ENCODE peak calls at places on chromosomes 4 and X, in eight cellular contexts. Q is GM06990, L is left cardiac atrium, S is mesendoderm, Z is AG08396, A is hippocampal formation, X is tibial nerve, H is NCI-H524 treated with DMSO at 0.1 percent for 48 hours. W is an unnamed sample.

GRCh38 chr4:76896048-76896447 is 1.9 kb downstream of the SOWAHB start:
- DNase-seq in H (no peak), A (no peak), Q (no peak), S (no peak), X (no peak), L (no peak), Z (no peak), W (no peak)

GRCh38 chr4:1872918-1873269 is 1.7 kb downstream of the NSD2 start:
- DNase-seq in Z (peak), H (no peak), Q (peak), A (no peak), L (no peak), S (no peak), X (no peak), W (peak)

GRCh38 chrX:72060196-72060974 is 71.3 kb downstream of the RTL5 start:
- DNase-seq in L (no peak), Q (no peak), X (no peak), H (peak), A (peak), S (peak), Z (no peak), W (no peak)

GRCh38 chrX:23902419-23902818 is 5.3 kb downstream of the APOO start:
- DNase-seq in Q (no peak), A (peak), X (no peak), L (no peak), Z (peak), H (no peak), S (peak), W (no peak)

GRCh38 chrX:63922221-63922620 is 137.2 kb upstream of the ARHGEF9 start:
- DNase-seq in X (no peak), L (no peak), A (no peak), S (no peak), Z (peak), H (no peak), Q (no peak), W (no peak)

GRCh38 chr4:180057891-180058643 is 2185.1 kb upstream of the TENM3 start:
- DNase-seq in H (no peak), L (no peak), S (peak), A (no peak), X (no peak), Q (peak), Z (peak), W (peak)

GRCh38 chr4:139676913-139677585 is 11.4 kb downstream of the MGST2 start:
- DNase-seq in A (no peak), L (no peak), Z (no peak), H (no peak), X (no peak), S (peak), Q (no peak), W (no peak)

GRCh38 chrX:122245175-122245574 is 938.9 kb upstream of the GRIA3 start:
- DNase-seq in Z (no peak), X (no peak), Q (no peak), H (no peak), A (no peak), S (no peak), L (no peak), W (no peak)

GRCh38 chrX:78048036-78048435 is 56.0 kb upstream of the PGK1 start:
- DNase-seq in S (no peak), Q (no peak), A (no peak), X (no peak), H (no peak), L (no peak), Z (no peak), W (no peak)

GRCh38 chr4:986949-987688 is at the start of gene IDUA:
- DNase-seq in H (no peak), Z (peak), L (peak), S (peak), Q (peak), A (peak), X (peak), W (peak)

GRCh38 chr4:41939016-41939623 is 3.9 kb downstream of the TMEM33 start:
- DNase-seq in Q (no peak), S (peak), A (no peak), H (no peak), Z (no peak), X (no peak), L (no peak), W (no peak)

GRCh38 chr4:56619160-56619559 is 61.9 kb downstream of the HOPX start:
- DNase-seq in H (peak), X (no peak), L (no peak), S (no peak), A (no peak), Z (no peak), Q (peak), W (no peak)

GRCh38 chr4:40976343-40976742 is 226.6 kb downstream of the NSUN7 start:
- DNase-seq in A (peak), Z (peak), L (no peak), Q (no peak), H (no peak), X (no peak), S (peak), W (peak)

GRCh38 chr4:99979872-99980271 is 29.8 kb upstream of the H2AZ1 start:
- DNase-seq in S (no peak), L (no peak), H (no peak), A (no peak), Q (no peak), Z (no peak), X (no peak), W (no peak)

GRCh38 chr4:6892190-6892908 is 17.3 kb upstream of the TBC1D14 start:
- DNase-seq in L (peak), S (peak), Z (peak), Q (no peak), A (no peak), H (no peak), X (peak), W (peak)

GRCh38 chr4:23135792-23136645 is 443.3 kb downstream of the GBA3 start:
- DNase-seq in Q (no peak), L (no peak), A (peak), H (no peak), Z (peak), S (peak), X (no peak), W (peak)

GRCh38 chrX:117982702-117983392 is 133.8 kb downstream of the KLHL13 start:
- DNase-seq in X (no peak), S (no peak), Z (no peak), L (no peak), Q (no peak), A (no peak), H (no peak), W (no peak)

GRCh38 chr4:181528570-181529184 is 714.5 kb upstream of the TENM3 start:
- DNase-seq in Z (peak), L (peak), X (no peak), A (peak), Q (no peak), H (no peak), S (peak), W (peak)

GRCh38 chr4:61805979-61806378 is 605.9 kb downstream of the ADGRL3 start:
- DNase-seq in H (no peak), X (no peak), A (no peak), S (no peak), Z (no peak), L (no peak), Q (no peak), W (peak)

GRCh38 chr4:77653162-77653758 is 47.6 kb downstream of the CXCL13 start:
- DNase-seq in X (no peak), Z (no peak), H (no peak), Q (no peak), L (no peak), A (no peak), S (no peak), W (no peak)

GRCh38 chrX:12894074-12894691 is 12.2 kb upstream of the TLR8 start:
- DNase-seq in Z (peak), S (peak), H (no peak), L (peak), Q (no peak), A (no peak), X (no peak), W (peak)

GRCh38 chr4:95204267-95204835 is 344.4 kb downstream of the UNC5C start:
- DNase-seq in Z (no peak), Q (no peak), L (no peak), X (no peak), S (peak), A (no peak), H (no peak), W (no peak)

GRCh38 chr4:153341575-153342090 is 2.9 kb upstream of the MND1 start:
- DNase-seq in X (no peak), S (peak), H (no peak), A (no peak), L (no peak), Z (peak), Q (peak), W (peak)

GRCh38 chrX:129647588-129648410 is 7.0 kb downstream of the APLN start:
- DNase-seq in H (no peak), Q (no peak), L (no peak), S (no peak), X (no peak), Z (no peak), A (no peak), W (no peak)

GRCh38 chr4:74451214-74451661 is 6.3 kb downstream of the AREG start:
- DNase-seq in Z (peak), X (no peak), S (peak), L (no peak), H (no peak), A (no peak), Q (no peak), W (peak)

GRCh38 chr4:47469951-47470350 is 6.4 kb upstream of the COMMD8 start:
- DNase-seq in Q (no peak), L (no peak), H (no peak), A (no peak), S (no peak), Z (peak), X (no peak), W (no peak)

GRCh38 chrX:85516131-85516530 is 136.7 kb upstream of the POF1B start:
- DNase-seq in H (no peak), X (no peak), L (no peak), S (no peak), A (no peak), Q (no peak), Z (no peak), W (no peak)

GRCh38 chr4:890036-890695 is 42.0 kb downstream of the GAK start:
- DNase-seq in Z (no peak), S (no peak), H (no peak), Q (no peak), L (no peak), X (no peak), A (no peak), W (no peak)

GRCh38 chrX:55489315-55490009 is at the start of gene USP51:
- DNase-seq in H (no peak), S (peak), A (peak), Q (peak), Z (peak), L (peak), X (peak), W (peak)

GRCh38 chr4:183478123-183478522 is 26.7 kb upstream of the ING2 start:
- DNase-seq in A (no peak), H (no peak), Z (no peak), X (no peak), Q (no peak), L (no peak), S (no peak), W (no peak)

GRCh38 chr4:150237110-150237852 is 159.0 kb downstream of the DCLK2 start:
- DNase-seq in X (no peak), S (no peak), A (no peak), Q (no peak), L (no peak), Z (peak), H (no peak), W (peak)

GRCh38 chr4:7135389-7135746 is 57.0 kb upstream of the SORCS2 start:
- DNase-seq in S (no peak), X (peak), L (no peak), Z (no peak), H (no peak), Q (no peak), A (no peak), W (peak)

GRCh38 chr4:142405021-142405991 is 440.8 kb downstream of the INPP4B start:
- DNase-seq in Z (peak), L (peak), H (no peak), Q (peak), X (peak), A (peak), S (peak), W (peak)

GRCh38 chr4:152946460-152946859 is 10.3 kb downstream of the FHDC1 start:
- DNase-seq in Z (no peak), A (no peak), L (no peak), Q (no peak), H (no peak), X (no peak), S (no peak), W (no peak)

GRCh38 chr4:94447754-94448411 is 3.9 kb upstream of the PDLIM5 start:
- DNase-seq in H (no peak), S (no peak), Q (no peak), Z (no peak), L (no peak), A (no peak), X (no peak), W (no peak)

GRCh38 chr4:161393614-161394013 is 770.2 kb downstream of the FSTL5 start:
- DNase-seq in S (peak), H (no peak), A (no peak), Z (no peak), X (no peak), L (no peak), Q (no peak), W (no peak)

GRCh38 chrX:107701493-107702121 is 73.3 kb downstream of the PRPS1 start:
- DNase-seq in Q (no peak), X (no peak), Z (no peak), H (no peak), A (no peak), S (no peak), L (no peak), W (no peak)